ENCODE peak calls at places on chromosomes 2 and 18, in eight cellular contexts. K is GM12865, U is Kasumi-1, Q is tibial nerve, S is M059J, N is kidney tubule cell, T is Daoy, E is NCI-H774. V is an unnamed sample.

GRCh38 chr2:5729426-5729825 is 37.2 kb downstream of the SOX11 start:
- DNase-seq in K (no peak), U (no peak), Q (no peak), S (no peak), N (no peak), T (no peak), E (no peak), V (no peak)

GRCh38 chr2:85017436-85018048 is 46.6 kb downstream of the KCMF1 start:
- DNase-seq in K (peak), U (peak), Q (no peak), S (peak), N (no peak), T (no peak), E (no peak), V (no peak)

GRCh38 chr2:234495076-234495800 is 1.6 kb downstream of the ARL4C start:
- DNase-seq in K (no peak), U (no peak), Q (no peak), S (peak), N (peak), T (peak), E (no peak), V (peak)

GRCh38 chr18:49406863-49407262 is 53.6 kb downstream of the DYM start:
- DNase-seq in K (no peak), U (no peak), Q (no peak), S (no peak), N (no peak), T (no peak), E (no peak), V (no peak)

GRCh38 chr2:98374958-98375570 is 28.8 kb downstream of the CNGA3 start:
- DNase-seq in K (no peak), U (no peak), Q (no peak), S (no peak), N (no peak), T (no peak), E (no peak), V (no peak)

GRCh38 chr2:128732976-128733431 is 414.3 kb upstream of the HS6ST1 start:
- DNase-seq in K (peak), U (no peak), Q (no peak), S (no peak), N (peak), T (peak), E (no peak), V (no peak)

GRCh38 chr2:222859786-222860726 is 780 bp upstream of the ACSL3 start:
- DNase-seq in K (no peak), U (no peak), Q (no peak), S (peak), N (peak), T (peak), E (no peak), V (peak)

GRCh38 chr18:23228102-23229051 is 93.1 kb downstream of the CABLES1 start:
- DNase-seq in K (peak), U (peak), Q (no peak), S (peak), N (peak), T (no peak), E (no peak), V (peak)

GRCh38 chr2:149955201-149955600 is 367.6 kb upstream of the MMADHC start:
- DNase-seq in K (no peak), U (no peak), Q (no peak), S (no peak), N (no peak), T (no peak), E (no peak), V (no peak)

GRCh38 chr2:46116616-46117015 is 180.6 kb upstream of the EPAS1 start:
- DNase-seq in K (no peak), U (no peak), Q (no peak), S (no peak), N (no peak), T (peak), E (no peak), V (peak)

GRCh38 chr2:173354601-173355131 is at the start of gene CDCA7:
- DNase-seq in K (peak), U (peak), Q (no peak), S (peak), N (peak), T (peak), E (peak), V (peak)

GRCh38 chr2:128446049-128446811 is 127.6 kb upstream of the HS6ST1 start:
- DNase-seq in K (no peak), U (no peak), Q (no peak), S (no peak), N (no peak), T (no peak), E (no peak), V (no peak)

GRCh38 chr2:220789961-220790360 is 782.1 kb downstream of the EPHA4 start:
- DNase-seq in K (no peak), U (no peak), Q (no peak), S (peak), N (no peak), T (no peak), E (no peak), V (peak)

GRCh38 chr18:44198296-44199284 is 482.1 kb upstream of the SETBP1 start:
- DNase-seq in K (no peak), U (no peak), Q (no peak), S (peak), N (no peak), T (no peak), E (no peak), V (no peak)

GRCh38 chr2:96969321-96969720 is 17.1 kb downstream of the FAM178B start:
- DNase-seq in K (no peak), U (no peak), Q (no peak), S (no peak), N (no peak), T (no peak), E (no peak), V (no peak)

GRCh38 chr2:178491612-178492011 is 11.4 kb downstream of the PLEKHA3 start:
- DNase-seq in K (no peak), U (no peak), Q (no peak), S (no peak), N (no peak), T (no peak), E (no peak), V (no peak)

GRCh38 chr2:219511547-219512325 is 2.5 kb upstream of the ASIC4 start:
- DNase-seq in K (no peak), U (no peak), Q (no peak), S (no peak), N (no peak), T (no peak), E (no peak), V (no peak)

GRCh38 chr2:37635359-37636208 is 35.9 kb downstream of the CDC42EP3 start:
- DNase-seq in K (peak), U (peak), Q (no peak), S (peak), N (no peak), T (peak), E (no peak), V (peak)

GRCh38 chr2:196492946-196493345 is 146.6 kb upstream of the CCDC150 start:
- DNase-seq in K (no peak), U (no peak), Q (no peak), S (no peak), N (no peak), T (no peak), E (no peak), V (no peak)

GRCh38 chr2:159497256-159497655 is 119.1 kb downstream of the BAZ2B start:
- DNase-seq in K (peak), U (peak), Q (no peak), S (peak), N (peak), T (peak), E (no peak), V (peak)

GRCh38 chr2:200259577-200259957 is 46.9 kb upstream of the SPATS2L start:
- DNase-seq in K (no peak), U (no peak), Q (no peak), S (no peak), N (peak), T (no peak), E (peak), V (no peak)

GRCh38 chr2:169360984-169361705 is 1.2 kb downstream of the LRP2 start:
- DNase-seq in K (no peak), U (no peak), Q (no peak), S (no peak), N (no peak), T (peak), E (no peak), V (no peak)

GRCh38 chr2:64955467-64955866 is 33.7 kb upstream of the SLC1A4 start:
- DNase-seq in K (no peak), U (no peak), Q (no peak), S (no peak), N (no peak), T (no peak), E (no peak), V (no peak)

GRCh38 chr2:109402980-109403840 is 210.6 kb downstream of the SEPTIN10 start:
- DNase-seq in K (no peak), U (peak), Q (no peak), S (no peak), N (no peak), T (no peak), E (no peak), V (peak)

GRCh38 chr2:216702756-216703155 is 7.4 kb upstream of the IGFBP5 start:
- DNase-seq in K (no peak), U (no peak), Q (no peak), S (no peak), N (no peak), T (no peak), E (no peak), V (no peak)

GRCh38 chr2:37590119-37590571 is 81.3 kb downstream of the CDC42EP3 start:
- DNase-seq in K (no peak), U (peak), Q (no peak), S (peak), N (no peak), T (peak), E (no peak), V (peak)

GRCh38 chr2:206858972-206859739 is 80.2 kb upstream of the CPO start:
- DNase-seq in K (no peak), U (peak), Q (no peak), S (peak), N (no peak), T (no peak), E (no peak), V (peak)

GRCh38 chr2:64276417-64277095 is 132.3 kb upstream of the PELI1 start:
- DNase-seq in K (no peak), U (no peak), Q (no peak), S (peak), N (peak), T (no peak), E (no peak), V (peak)

GRCh38 chr2:97761192-97761591 is 47.8 kb downstream of the ZAP70 start:
- DNase-seq in K (no peak), U (peak), Q (no peak), S (no peak), N (no peak), T (no peak), E (no peak), V (no peak)

GRCh38 chr2:1705557-1706076 is 38.7 kb downstream of the PXDN start:
- DNase-seq in K (no peak), U (no peak), Q (no peak), S (no peak), N (no peak), T (no peak), E (no peak), V (no peak)